ENCODE peak calls at places on chromosomes 5 and 9, in seven cellular contexts. One of them, this sample, is unnamed.

GRCh38 chr5:170522211-170523128 is 18.6 kb downstream of the KCNIP1 start:
- DNase-seq in GM13976: no peak
- DNase-seq in cardiac fibroblast: peak
- DNase-seq in fibroblast of lung: no peak
- DNase-seq in keratinocyte: peak
- DNase-seq in left ventricle myocardium inferior: no peak
- DNase-seq in psoas muscle: no peak
- DNase-seq in this sample: no peak

GRCh38 chr5:124734574-124735168 is 11.8 kb downstream of the ZNF608 start:
- DNase-seq in GM13976: no peak
- DNase-seq in cardiac fibroblast: no peak
- DNase-seq in fibroblast of lung: no peak
- DNase-seq in keratinocyte: no peak
- DNase-seq in left ventricle myocardium inferior: no peak
- DNase-seq in psoas muscle: no peak
- DNase-seq in this sample: no peak

GRCh38 chr9:137372693-137373610 is 50.0 kb downstream of the EXD3 start:
- DNase-seq in GM13976: no peak
- DNase-seq in cardiac fibroblast: no peak
- DNase-seq in fibroblast of lung: no peak
- DNase-seq in keratinocyte: no peak
- DNase-seq in left ventricle myocardium inferior: no peak
- DNase-seq in psoas muscle: peak
- DNase-seq in this sample: no peak

GRCh38 chr9:109098960-109099308 is 20.8 kb downstream of the TMEM245 start:
- DNase-seq in GM13976: no peak
- DNase-seq in cardiac fibroblast: no peak
- DNase-seq in fibroblast of lung: no peak
- DNase-seq in keratinocyte: no peak
- DNase-seq in left ventricle myocardium inferior: no peak
- DNase-seq in psoas muscle: no peak
- DNase-seq in this sample: no peak

GRCh38 chr5:161549106-161549505 is 2.6 kb upstream of the GABRB2 start:
- DNase-seq in GM13976: peak
- DNase-seq in cardiac fibroblast: peak
- DNase-seq in fibroblast of lung: no peak
- DNase-seq in keratinocyte: no peak
- DNase-seq in left ventricle myocardium inferior: no peak
- DNase-seq in psoas muscle: no peak
- DNase-seq in this sample: no peak

GRCh38 chr5:103473725-103474124 is 88.9 kb downstream of the NUDT12 start:
- DNase-seq in GM13976: no peak
- DNase-seq in cardiac fibroblast: peak
- DNase-seq in fibroblast of lung: peak
- DNase-seq in keratinocyte: no peak
- DNase-seq in left ventricle myocardium inferior: no peak
- DNase-seq in psoas muscle: no peak
- DNase-seq in this sample: no peak

GRCh38 chr9:83544002-83544698 is 5.9 kb upstream of the FRMD3 start:
- DNase-seq in GM13976: peak
- DNase-seq in cardiac fibroblast: peak
- DNase-seq in fibroblast of lung: peak
- DNase-seq in keratinocyte: peak
- DNase-seq in left ventricle myocardium inferior: no peak
- DNase-seq in psoas muscle: peak
- DNase-seq in this sample: peak

GRCh38 chr5:67141644-67142043 is 55.0 kb downstream of the CD180 start:
- DNase-seq in GM13976: no peak
- DNase-seq in cardiac fibroblast: no peak
- DNase-seq in fibroblast of lung: no peak
- DNase-seq in keratinocyte: no peak
- DNase-seq in left ventricle myocardium inferior: no peak
- DNase-seq in psoas muscle: no peak
- DNase-seq in this sample: no peak

GRCh38 chr5:5494489-5495402 is 72.3 kb downstream of the ICE1 start:
- DNase-seq in GM13976: peak
- DNase-seq in cardiac fibroblast: peak
- DNase-seq in fibroblast of lung: peak
- DNase-seq in keratinocyte: no peak
- DNase-seq in left ventricle myocardium inferior: peak
- DNase-seq in psoas muscle: peak
- DNase-seq in this sample: peak

GRCh38 chr9:1047605-1048235 is 2.4 kb upstream of the DMRT2 start:
- DNase-seq in GM13976: peak
- DNase-seq in cardiac fibroblast: peak
- DNase-seq in fibroblast of lung: peak
- DNase-seq in keratinocyte: no peak
- DNase-seq in left ventricle myocardium inferior: no peak
- DNase-seq in psoas muscle: peak
- DNase-seq in this sample: no peak

GRCh38 chr9:125884196-125884595 is 137.0 kb downstream of the PBX3 start:
- DNase-seq in GM13976: no peak
- DNase-seq in cardiac fibroblast: no peak
- DNase-seq in fibroblast of lung: peak
- DNase-seq in keratinocyte: no peak
- DNase-seq in left ventricle myocardium inferior: no peak
- DNase-seq in psoas muscle: no peak
- DNase-seq in this sample: no peak

GRCh38 chr9:81855538-81855937 is 72.7 kb upstream of the SPATA31D4 start:
- DNase-seq in GM13976: no peak
- DNase-seq in cardiac fibroblast: peak
- DNase-seq in fibroblast of lung: peak
- DNase-seq in keratinocyte: no peak
- DNase-seq in left ventricle myocardium inferior: no peak
- DNase-seq in psoas muscle: no peak
- DNase-seq in this sample: no peak

DNA sequence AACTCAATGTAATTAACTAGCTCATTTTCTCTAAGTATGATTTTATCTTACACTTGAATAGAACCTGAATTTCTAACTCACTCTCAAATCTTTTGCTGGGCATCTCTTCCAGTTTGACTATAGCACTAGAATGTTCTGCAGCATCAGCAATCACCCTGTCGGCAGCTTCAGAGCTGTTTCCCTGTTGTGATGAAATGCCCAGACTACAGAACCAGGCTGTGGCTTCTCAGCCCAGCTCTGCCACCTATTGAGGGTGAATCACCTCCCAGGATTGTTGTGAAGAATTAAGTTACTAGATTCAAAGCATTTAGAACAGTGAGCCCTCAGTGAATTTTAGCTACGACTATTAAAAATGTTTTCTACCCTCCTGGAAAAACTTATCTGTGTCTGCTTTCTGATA is 90.4 kb upstream of the ANKRD55 start:
- DNase-seq in GM13976: no peak
- DNase-seq in cardiac fibroblast: peak
- DNase-seq in fibroblast of lung: peak
- DNase-seq in keratinocyte: no peak
- DNase-seq in left ventricle myocardium inferior: no peak
- DNase-seq in psoas muscle: no peak
- DNase-seq in this sample: no peak
- TF ChIP-seq CTCF in GM13976: no peak
- TF ChIP-seq CTCF in cardiac fibroblast: no peak
- TF ChIP-seq CTCF in fibroblast of lung: no peak
- TF ChIP-seq CTCF in keratinocyte: no peak
- TF ChIP-seq CTCF in left ventricle myocardium inferior: no peak
- TF ChIP-seq CTCF in psoas muscle: no peak
- TF ChIP-seq CTCF in this sample: no peak

DNA sequence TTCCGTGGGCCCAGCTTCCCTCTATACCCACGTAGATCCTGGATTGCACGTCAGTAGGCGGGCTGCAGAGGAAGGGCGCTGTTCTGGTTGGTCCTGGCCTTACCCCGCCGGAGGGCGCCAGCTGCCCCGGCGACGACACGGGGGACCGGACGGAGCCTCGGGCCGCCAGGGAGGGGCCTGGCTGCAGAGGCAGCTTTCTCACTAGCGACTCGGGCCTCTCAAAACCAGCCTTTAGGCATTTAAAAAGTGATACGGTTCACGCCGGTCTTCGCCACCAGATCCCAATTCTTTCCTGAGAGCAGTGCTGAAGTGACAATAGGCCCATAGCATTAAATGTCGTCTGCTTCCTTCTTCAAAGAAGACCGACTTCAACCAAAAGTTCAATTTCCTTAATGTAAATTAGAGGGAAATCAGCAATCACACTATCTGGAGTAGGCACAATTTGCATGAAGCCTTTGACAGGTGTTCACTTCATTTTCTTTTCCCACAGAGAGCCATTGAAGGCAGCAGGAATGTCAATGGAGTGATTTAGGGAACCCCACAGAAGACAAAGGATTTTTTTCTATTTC is 17.6 kb upstream of the UBE2D2 start:
- DNase-seq in GM13976: peak
- DNase-seq in cardiac fibroblast: no peak
- DNase-seq in fibroblast of lung: peak
- DNase-seq in keratinocyte: no peak
- DNase-seq in left ventricle myocardium inferior: peak
- DNase-seq in psoas muscle: peak
- DNase-seq in this sample: no peak
- TF ChIP-seq CTCF in GM13976: peak
- TF ChIP-seq CTCF in cardiac fibroblast: no peak
- TF ChIP-seq CTCF in fibroblast of lung: peak
- TF ChIP-seq CTCF in keratinocyte: no peak
- TF ChIP-seq CTCF in left ventricle myocardium inferior: peak
- TF ChIP-seq CTCF in psoas muscle: peak
- TF ChIP-seq CTCF in this sample: peak

GRCh38 chr5:41641621-41642020 is 131.2 kb upstream of the PLCXD3 start:
- DNase-seq in GM13976: no peak
- DNase-seq in cardiac fibroblast: peak
- DNase-seq in fibroblast of lung: peak
- DNase-seq in keratinocyte: no peak
- DNase-seq in left ventricle myocardium inferior: no peak
- DNase-seq in psoas muscle: no peak
- DNase-seq in this sample: no peak
- TF ChIP-seq CTCF in GM13976: no peak
- TF ChIP-seq CTCF in cardiac fibroblast: peak
- TF ChIP-seq CTCF in fibroblast of lung: peak
- TF ChIP-seq CTCF in keratinocyte: no peak
- TF ChIP-seq CTCF in left ventricle myocardium inferior: peak
- TF ChIP-seq CTCF in psoas muscle: no peak
- TF ChIP-seq CTCF in this sample: no peak

DNA sequence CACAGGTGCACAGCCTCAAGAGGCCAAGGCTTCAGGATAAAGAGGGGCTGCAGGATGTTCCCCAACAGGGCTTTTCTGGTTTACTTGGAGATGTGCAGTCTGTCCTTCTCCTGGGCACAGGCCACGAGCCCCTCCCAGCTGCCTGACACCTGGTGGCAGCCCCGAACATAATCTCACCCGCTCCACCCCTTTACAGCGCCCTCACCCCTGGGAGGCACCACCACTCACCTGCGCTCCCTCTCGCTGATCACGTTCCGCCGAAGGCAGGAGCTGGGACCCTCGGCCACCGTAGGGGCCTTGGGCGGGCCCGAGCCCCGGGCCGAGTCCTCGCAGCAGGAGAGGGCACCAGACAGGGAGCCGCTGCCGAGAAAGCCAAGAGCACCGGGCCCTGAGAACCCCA is 514 bp downstream of the SOHLH1 start:
- DNase-seq in GM13976: no peak
- DNase-seq in cardiac fibroblast: no peak
- DNase-seq in fibroblast of lung: no peak
- DNase-seq in keratinocyte: no peak
- DNase-seq in left ventricle myocardium inferior: no peak
- DNase-seq in psoas muscle: no peak
- DNase-seq in this sample: no peak
- TF ChIP-seq CTCF in GM13976: no peak
- TF ChIP-seq CTCF in cardiac fibroblast: no peak
- TF ChIP-seq CTCF in fibroblast of lung: no peak
- TF ChIP-seq CTCF in keratinocyte: no peak
- TF ChIP-seq CTCF in left ventricle myocardium inferior: no peak
- TF ChIP-seq CTCF in psoas muscle: no peak
- TF ChIP-seq CTCF in this sample: no peak

GRCh38 chr5:178462846-178463245 is 127.3 kb downstream of the COL23A1 start:
- DNase-seq in GM13976: no peak
- DNase-seq in cardiac fibroblast: no peak
- DNase-seq in fibroblast of lung: no peak
- DNase-seq in keratinocyte: no peak
- DNase-seq in left ventricle myocardium inferior: no peak
- DNase-seq in psoas muscle: no peak
- DNase-seq in this sample: no peak
- TF ChIP-seq CTCF in GM13976: no peak
- TF ChIP-seq CTCF in cardiac fibroblast: no peak
- TF ChIP-seq CTCF in fibroblast of lung: no peak
- TF ChIP-seq CTCF in keratinocyte: no peak
- TF ChIP-seq CTCF in left ventricle myocardium inferior: no peak
- TF ChIP-seq CTCF in psoas muscle: no peak
- TF ChIP-seq CTCF in this sample: no peak

GRCh38 chr5:55530669-55531068 is 4.1 kb downstream of the PLPP1 start:
- DNase-seq in GM13976: no peak
- DNase-seq in cardiac fibroblast: no peak
- DNase-seq in fibroblast of lung: no peak
- DNase-seq in keratinocyte: no peak
- DNase-seq in left ventricle myocardium inferior: peak
- DNase-seq in psoas muscle: no peak
- DNase-seq in this sample: no peak

GRCh38 chr5:55535199-55535905 is 588 bp upstream of the PLPP1 start:
- DNase-seq in GM13976: no peak
- DNase-seq in cardiac fibroblast: no peak
- DNase-seq in fibroblast of lung: no peak
- DNase-seq in keratinocyte: no peak
- DNase-seq in left ventricle myocardium inferior: no peak
- DNase-seq in psoas muscle: no peak
- DNase-seq in this sample: no peak

GRCh38 chr5:55538621-55539020 is 3.9 kb upstream of the PLPP1 start:
- DNase-seq in GM13976: peak
- DNase-seq in cardiac fibroblast: no peak
- DNase-seq in fibroblast of lung: peak
- DNase-seq in keratinocyte: no peak
- DNase-seq in left ventricle myocardium inferior: no peak
- DNase-seq in psoas muscle: no peak
- DNase-seq in this sample: no peak

GRCh38 chr5:55533806-55534435 is 843 bp downstream of the PLPP1 start:
- DNase-seq in GM13976: peak
- DNase-seq in cardiac fibroblast: peak
- DNase-seq in fibroblast of lung: peak
- DNase-seq in keratinocyte: no peak
- DNase-seq in left ventricle myocardium inferior: no peak
- DNase-seq in psoas muscle: no peak
- DNase-seq in this sample: no peak

GRCh38 chr5:55534436-55535198 is at the start of gene PLPP1:
- DNase-seq in GM13976: peak
- DNase-seq in cardiac fibroblast: peak
- DNase-seq in fibroblast of lung: peak
- DNase-seq in keratinocyte: peak
- DNase-seq in left ventricle myocardium inferior: peak
- DNase-seq in psoas muscle: peak
- DNase-seq in this sample: no peak
- TF ChIP-seq CTCF in GM13976: peak
- TF ChIP-seq CTCF in cardiac fibroblast: no peak
- TF ChIP-seq CTCF in fibroblast of lung: no peak
- TF ChIP-seq CTCF in keratinocyte: no peak
- TF ChIP-seq CTCF in left ventricle myocardium inferior: no peak
- TF ChIP-seq CTCF in psoas muscle: no peak
- TF ChIP-seq CTCF in this sample: no peak

DNA sequence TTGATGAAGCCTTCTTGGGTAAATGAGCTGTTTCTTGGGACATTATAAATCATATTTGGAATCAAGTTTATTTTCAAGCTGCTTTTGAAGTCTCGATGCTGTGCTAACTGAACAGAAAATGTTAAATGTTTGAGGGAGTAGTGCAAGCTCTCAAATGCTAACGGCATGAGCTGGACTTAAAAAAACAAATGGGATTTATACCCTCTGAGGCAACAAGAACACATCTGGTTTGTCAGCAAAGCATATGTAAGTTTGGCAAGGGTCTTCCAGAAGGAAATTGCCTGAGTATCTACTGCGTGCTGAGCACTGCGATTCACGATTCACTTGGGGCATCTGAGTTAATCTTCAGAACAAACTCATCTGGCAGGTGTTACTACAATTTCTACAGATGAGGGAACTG is 98.3 kb upstream of the C9orf72 start:
- DNase-seq in GM13976: no peak
- DNase-seq in cardiac fibroblast: no peak
- DNase-seq in fibroblast of lung: peak
- DNase-seq in keratinocyte: no peak
- DNase-seq in left ventricle myocardium inferior: no peak
- DNase-seq in psoas muscle: no peak
- DNase-seq in this sample: no peak
- TF ChIP-seq CTCF in GM13976: no peak
- TF ChIP-seq CTCF in cardiac fibroblast: no peak
- TF ChIP-seq CTCF in fibroblast of lung: no peak
- TF ChIP-seq CTCF in keratinocyte: no peak
- TF ChIP-seq CTCF in left ventricle myocardium inferior: no peak
- TF ChIP-seq CTCF in psoas muscle: no peak
- TF ChIP-seq CTCF in this sample: no peak

This sample was measured in GM12864.